ENCODE peak calls at places on chromosomes 16 and 17, in eight cellular contexts. One of them, this sample, is unnamed. For H3K9me3 and H3K27me3, the result is how much of the 10 kb centered on the place peaks cover.

GRCh38 chr17:44272321-44272951 is 4.5 kb upstream of the SLC4A1 start:
- DNase-seq in ovary: no peak
- DNase-seq in stomach: no peak
- DNase-seq in heart right ventricle: no peak
- DNase-seq in aorta: no peak
- DNase-seq in right lobe of liver: no peak
- DNase-seq in transverse colon: no peak
- DNase-seq in left ventricle myocardium inferior: no peak
- DNase-seq in this sample: no peak

GRCh38 chr16:18797746-18798145 is 3.6 kb downstream of the ARL6IP1 start:
- DNase-seq in left ventricle myocardium inferior: no peak
- DNase-seq in heart right ventricle: no peak
- DNase-seq in ovary: no peak
- DNase-seq in right lobe of liver: no peak
- DNase-seq in stomach: no peak
- DNase-seq in aorta: no peak
- DNase-seq in transverse colon: no peak
- DNase-seq in this sample: no peak

GRCh38 chr17:64022631-64023063 is 2.2 kb upstream of the ICAM2 start:
- DNase-seq in transverse colon: no peak
- DNase-seq in aorta: no peak
- DNase-seq in heart right ventricle: no peak
- DNase-seq in stomach: no peak
- DNase-seq in left ventricle myocardium inferior: no peak
- DNase-seq in right lobe of liver: peak
- DNase-seq in ovary: no peak
- DNase-seq in this sample: no peak

GRCh38 chr17:15123593-15124590 is 141.2 kb downstream of the PMP22 start:
- DNase-seq in right lobe of liver: no peak
- DNase-seq in aorta: no peak
- DNase-seq in ovary: no peak
- DNase-seq in transverse colon: no peak
- DNase-seq in heart right ventricle: no peak
- DNase-seq in left ventricle myocardium inferior: no peak
- DNase-seq in stomach: no peak
- DNase-seq in this sample: no peak

GRCh38 chr17:410674-411401 is 58.2 kb upstream of the RPH3AL start:
- DNase-seq in right lobe of liver: no peak
- DNase-seq in left ventricle myocardium inferior: no peak
- DNase-seq in ovary: no peak
- DNase-seq in aorta: peak
- DNase-seq in stomach: no peak
- DNase-seq in transverse colon: peak
- DNase-seq in heart right ventricle: no peak
- DNase-seq in this sample: no peak

GRCh38 chr17:46135126-46135812 is 58.0 kb downstream of the KANSL1 start:
- DNase-seq in transverse colon: no peak
- DNase-seq in left ventricle myocardium inferior: no peak
- DNase-seq in right lobe of liver: no peak
- DNase-seq in ovary: no peak
- DNase-seq in aorta: no peak
- DNase-seq in heart right ventricle: no peak
- DNase-seq in stomach: no peak
- DNase-seq in this sample: no peak

GRCh38 chr17:34519286-34519685 is 60.1 kb upstream of the TMEM132E start:
- DNase-seq in aorta: no peak
- DNase-seq in ovary: no peak
- DNase-seq in heart right ventricle: no peak
- DNase-seq in transverse colon: no peak
- DNase-seq in left ventricle myocardium inferior: no peak
- DNase-seq in stomach: no peak
- DNase-seq in right lobe of liver: no peak
- DNase-seq in this sample: no peak

GRCh38 chr16:19289805-19290490 is 4.4 kb downstream of the CLEC19A start:
- DNase-seq in stomach: peak
- DNase-seq in right lobe of liver: no peak
- DNase-seq in heart right ventricle: no peak
- DNase-seq in ovary: no peak
- DNase-seq in left ventricle myocardium inferior: no peak
- DNase-seq in transverse colon: no peak
- DNase-seq in aorta: no peak
- DNase-seq in this sample: no peak

GRCh38 chr17:21678451-21679081 is 13.8 kb upstream of the KCNJ18 start:
- DNase-seq in transverse colon: no peak
- DNase-seq in aorta: peak
- DNase-seq in left ventricle myocardium inferior: no peak
- DNase-seq in ovary: no peak
- DNase-seq in stomach: no peak
- DNase-seq in right lobe of liver: no peak
- DNase-seq in heart right ventricle: no peak
- DNase-seq in this sample: peak

GRCh38 chr17:21677911-21678310 is 14.4 kb upstream of the KCNJ18 start:
- DNase-seq in ovary: no peak
- DNase-seq in left ventricle myocardium inferior: no peak
- DNase-seq in heart right ventricle: no peak
- DNase-seq in aorta: peak
- DNase-seq in stomach: no peak
- DNase-seq in right lobe of liver: no peak
- DNase-seq in transverse colon: no peak
- DNase-seq in this sample: peak

GRCh38 chr17:21677126-21677910 is 15.0 kb upstream of the KCNJ18 start:
- DNase-seq in left ventricle myocardium inferior: no peak
- DNase-seq in heart right ventricle: no peak
- DNase-seq in transverse colon: no peak
- DNase-seq in stomach: no peak
- DNase-seq in aorta: peak
- DNase-seq in right lobe of liver: no peak
- DNase-seq in ovary: no peak
- DNase-seq in this sample: no peak

GRCh38 chr17:21680366-21680765 is 12.0 kb upstream of the KCNJ18 start:
- DNase-seq in right lobe of liver: no peak
- DNase-seq in stomach: no peak
- DNase-seq in ovary: no peak
- DNase-seq in transverse colon: no peak
- DNase-seq in left ventricle myocardium inferior: no peak
- DNase-seq in aorta: peak
- DNase-seq in heart right ventricle: no peak
- DNase-seq in this sample: peak

DNA sequence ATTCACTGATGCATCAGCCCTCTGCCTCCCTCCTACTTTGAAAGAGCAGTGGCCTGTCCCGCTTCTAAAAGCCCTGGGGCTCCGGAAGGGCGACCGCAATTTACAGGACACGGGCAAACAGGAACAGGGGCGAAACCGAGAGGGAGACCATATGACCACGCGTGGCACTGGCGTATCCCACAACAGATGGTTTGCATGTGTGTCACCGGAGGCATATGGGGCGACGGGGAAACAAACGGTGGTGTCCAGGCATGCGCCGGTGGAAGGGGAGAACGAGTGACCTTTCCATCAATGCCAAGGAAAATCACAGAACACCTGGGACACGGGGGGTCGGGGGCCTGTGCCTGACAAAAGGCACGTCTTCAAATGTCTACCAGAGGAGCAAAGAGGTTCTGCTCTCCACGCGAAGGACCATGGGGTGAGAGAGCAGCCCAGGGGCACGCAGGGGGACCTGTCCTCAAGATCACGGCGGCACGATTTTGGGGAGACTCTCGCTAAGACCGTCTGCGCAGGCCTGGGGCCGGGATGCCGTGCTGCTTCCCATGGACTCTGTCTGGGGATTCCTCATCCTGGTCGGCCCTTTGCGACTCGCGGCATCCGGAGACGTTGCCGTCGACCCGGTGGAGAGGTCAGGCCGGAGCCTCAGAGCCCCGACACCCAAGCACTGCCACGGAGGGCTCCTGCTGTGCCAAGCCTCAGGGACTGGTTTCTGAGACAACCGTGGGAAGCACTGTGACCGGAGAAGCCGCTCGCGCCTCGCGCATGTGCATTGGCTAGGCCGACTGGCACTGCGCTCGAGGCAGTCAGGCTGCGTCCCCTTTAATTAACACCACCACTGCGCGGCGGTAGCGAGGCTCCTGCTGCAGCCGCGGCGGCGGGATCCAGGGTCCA is 12.8 kb upstream of the KCNJ18 start:
- DNase-seq in stomach: no peak
- DNase-seq in right lobe of liver: no peak
- DNase-seq in ovary: no peak
- DNase-seq in left ventricle myocardium inferior: no peak
- DNase-seq in transverse colon: no peak
- DNase-seq in aorta: peak
- DNase-seq in heart right ventricle: no peak
- DNase-seq in this sample: peak
- H3K9me3 ChIP-seq in stomach: under half
- H3K9me3 ChIP-seq in right lobe of liver: under half
- H3K9me3 ChIP-seq in ovary: under half
- H3K9me3 ChIP-seq in left ventricle myocardium inferior: under half
- H3K9me3 ChIP-seq in transverse colon: under half
- H3K9me3 ChIP-seq in aorta: under half
- H3K9me3 ChIP-seq in heart right ventricle: under half
- H3K9me3 ChIP-seq in this sample: under half

DNA sequence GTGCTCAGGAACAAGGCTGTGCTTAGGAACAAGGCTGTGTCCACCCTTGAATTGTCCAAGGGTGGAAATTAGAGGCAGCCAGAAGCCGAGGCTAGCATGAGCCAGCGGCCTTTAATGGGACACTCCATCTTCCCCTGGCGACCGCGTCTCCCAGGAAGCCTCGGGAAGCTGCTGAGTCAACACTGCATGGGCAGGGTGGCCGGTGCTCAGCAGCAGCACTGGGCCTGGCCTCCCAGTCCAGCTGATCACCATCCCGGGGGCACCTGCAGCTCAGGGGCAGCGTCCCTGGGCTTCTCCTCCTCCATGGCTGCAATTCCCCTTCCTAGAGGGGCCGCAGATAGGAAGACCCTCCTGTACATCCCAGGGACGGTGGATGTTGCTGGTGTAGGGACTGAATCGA is 180.8 kb downstream of the ENGASE start:
- DNase-seq in aorta: no peak
- DNase-seq in right lobe of liver: no peak
- DNase-seq in transverse colon: no peak
- DNase-seq in stomach: no peak
- DNase-seq in left ventricle myocardium inferior: no peak
- DNase-seq in heart right ventricle: no peak
- DNase-seq in ovary: no peak
- DNase-seq in this sample: no peak
- H3K27me3 ChIP-seq in aorta: under half
- H3K27me3 ChIP-seq in right lobe of liver: under half
- H3K27me3 ChIP-seq in transverse colon: under half
- H3K27me3 ChIP-seq in stomach: half or more
- H3K27me3 ChIP-seq in left ventricle myocardium inferior: half or more
- H3K27me3 ChIP-seq in heart right ventricle: half or more
- H3K27me3 ChIP-seq in ovary: under half
- H3K27me3 ChIP-seq in this sample: half or more

DNA sequence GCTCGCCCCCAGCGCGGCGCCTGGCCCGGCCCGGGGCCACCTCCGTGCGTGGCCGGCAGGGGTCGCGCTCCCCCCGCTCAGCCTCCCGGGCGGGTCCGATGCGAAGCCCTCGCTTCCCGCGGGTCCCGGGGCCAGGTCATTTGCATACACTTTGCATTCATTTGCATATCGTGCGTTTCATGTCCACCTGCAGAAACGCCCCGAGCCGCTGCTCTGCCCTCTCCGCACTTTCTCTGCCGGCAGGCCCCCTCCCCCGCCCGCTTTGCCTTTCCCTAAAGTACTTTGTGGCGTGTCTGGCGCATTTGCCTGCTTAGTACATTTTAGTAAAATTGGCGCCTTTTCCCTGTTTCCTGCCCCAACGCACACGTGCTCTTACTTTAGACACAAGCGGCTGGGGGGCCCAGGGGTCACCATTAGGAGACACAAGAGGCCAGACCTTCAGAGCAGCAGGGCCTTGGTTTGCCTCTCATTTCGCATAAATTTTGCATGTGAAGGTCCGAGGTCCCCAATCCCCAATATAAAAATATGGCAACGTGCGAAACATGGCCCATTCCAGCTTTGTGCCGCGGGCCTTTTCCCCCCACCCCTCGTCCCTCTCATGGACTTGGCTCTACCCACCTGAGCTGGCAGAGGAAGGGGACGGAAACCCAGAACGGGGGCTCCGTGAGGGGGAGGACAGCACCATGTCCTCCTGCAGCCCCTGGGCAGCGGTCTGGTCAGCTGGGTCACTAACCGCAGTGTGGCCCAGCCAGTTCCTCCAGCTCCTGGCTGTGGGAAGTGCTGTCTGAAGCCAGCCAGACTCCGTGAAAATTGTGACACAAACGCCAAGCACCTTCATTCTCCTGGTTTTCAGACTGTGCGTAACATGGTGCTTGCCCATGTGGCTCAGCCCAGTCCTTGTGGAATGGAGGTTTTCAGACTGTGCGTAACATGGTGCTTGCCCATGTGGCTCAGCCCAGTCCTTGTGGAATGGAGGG is 34.8 kb downstream of the CBFA2T3 start:
- DNase-seq in right lobe of liver: no peak
- DNase-seq in transverse colon: peak
- DNase-seq in left ventricle myocardium inferior: peak
- DNase-seq in heart right ventricle: peak
- DNase-seq in aorta: no peak
- DNase-seq in ovary: peak
- DNase-seq in stomach: peak
- DNase-seq in this sample: no peak
- H3K4me3 ChIP-seq in right lobe of liver: no peak
- H3K4me3 ChIP-seq in transverse colon: no peak
- H3K4me3 ChIP-seq in left ventricle myocardium inferior: peak
- H3K4me3 ChIP-seq in heart right ventricle: peak
- H3K4me3 ChIP-seq in aorta: no peak
- H3K4me3 ChIP-seq in ovary: no peak
- H3K4me3 ChIP-seq in stomach: peak
- H3K4me3 ChIP-seq in this sample: peak

GRCh38 chr16:26454102-26454501 is 612.6 kb upstream of the C16orf82 start:
- DNase-seq in ovary: no peak
- DNase-seq in left ventricle myocardium inferior: no peak
- DNase-seq in stomach: no peak
- DNase-seq in transverse colon: no peak
- DNase-seq in heart right ventricle: no peak
- DNase-seq in aorta: no peak
- DNase-seq in right lobe of liver: no peak
- DNase-seq in this sample: no peak

GRCh38 chr16:26457896-26458295 is 608.8 kb upstream of the C16orf82 start:
- DNase-seq in stomach: no peak
- DNase-seq in heart right ventricle: no peak
- DNase-seq in left ventricle myocardium inferior: no peak
- DNase-seq in transverse colon: no peak
- DNase-seq in aorta: no peak
- DNase-seq in right lobe of liver: no peak
- DNase-seq in ovary: no peak
- DNase-seq in this sample: no peak

GRCh38 chr16:26453215-26453614 is 613.5 kb upstream of the C16orf82 start:
- DNase-seq in stomach: no peak
- DNase-seq in heart right ventricle: no peak
- DNase-seq in left ventricle myocardium inferior: no peak
- DNase-seq in aorta: no peak
- DNase-seq in transverse colon: no peak
- DNase-seq in ovary: no peak
- DNase-seq in right lobe of liver: no peak
- DNase-seq in this sample: no peak

GRCh38 chr16:26456074-26456473 is 610.7 kb upstream of the C16orf82 start:
- DNase-seq in heart right ventricle: no peak
- DNase-seq in left ventricle myocardium inferior: no peak
- DNase-seq in transverse colon: no peak
- DNase-seq in right lobe of liver: no peak
- DNase-seq in aorta: no peak
- DNase-seq in stomach: no peak
- DNase-seq in ovary: no peak
- DNase-seq in this sample: no peak

DNA sequence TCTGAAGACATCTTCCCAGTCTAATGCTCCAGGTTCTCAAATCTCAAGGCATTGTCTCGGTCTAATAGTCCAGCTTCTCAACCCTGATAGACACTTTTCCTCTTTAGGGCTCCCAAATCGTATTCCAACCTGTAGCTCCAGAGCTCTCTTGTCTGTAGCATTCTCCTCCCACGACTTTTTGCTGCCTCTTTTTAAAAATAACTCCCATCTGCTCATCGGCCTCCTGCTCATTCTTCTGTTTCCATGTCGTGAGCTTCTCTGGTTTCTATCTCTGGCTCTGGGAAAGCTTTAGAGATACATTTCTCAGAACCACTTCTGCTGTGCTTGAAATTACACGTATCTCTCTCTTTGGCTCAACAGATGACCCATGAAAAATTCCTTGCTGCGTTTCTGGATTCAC is 609.7 kb upstream of the C16orf82 start:
- DNase-seq in aorta: no peak
- DNase-seq in ovary: no peak
- DNase-seq in transverse colon: no peak
- DNase-seq in left ventricle myocardium inferior: no peak
- DNase-seq in stomach: no peak
- DNase-seq in heart right ventricle: no peak
- DNase-seq in right lobe of liver: no peak
- DNase-seq in this sample: no peak
- H3K9me3 ChIP-seq in aorta: under half
- H3K9me3 ChIP-seq in ovary: under half
- H3K9me3 ChIP-seq in transverse colon: under half
- H3K9me3 ChIP-seq in left ventricle myocardium inferior: under half
- H3K9me3 ChIP-seq in stomach: under half
- H3K9me3 ChIP-seq in heart right ventricle: under half
- H3K9me3 ChIP-seq in right lobe of liver: under half
- H3K9me3 ChIP-seq in this sample: under half